ENCODE peak calls at places on chromosomes 16 and 17, in four cellular contexts. D, C, B and L are unnamed samples.

GRCh38 chr16:30899794-30900193 is 3.4 kb downstream of the CTF1 start:
- DNase-seq in B (no peak), C (no peak), D (no peak), L (no peak)

GRCh38 chr17:60169921-60170817 is 20.4 kb downstream of the CA4 start:
- DNase-seq in B (peak; percentile 35), D (no peak), C (no peak), L (no peak)

GRCh38 chr16:70615933-70616332 is 30.4 kb upstream of the IL34 start:
- DNase-seq in D (no peak), C (no peak), B (no peak), L (no peak)

GRCh38 chr16:82043680-82044584 is 8.9 kb downstream of the HSD17B2 start:
- DNase-seq in D (no peak), B (no peak), C (no peak), L (no peak)

GRCh38 chr16:63157818-63158217 is 1121.6 kb upstream of the CDH8 start:
- DNase-seq in D (no peak), C (no peak), B (no peak), L (no peak)

GRCh38 chr16:74446866-74447265 is 25.6 kb upstream of the CLEC18B start:
- DNase-seq in B (no peak), D (no peak), C (no peak), L (no peak)

GRCh38 chr16:19583665-19584300 is 28.3 kb downstream of the VPS35L start:
- DNase-seq in B (peak; percentile 77), D (no peak), C (peak; percentile 63), L (peak; percentile 35)

GRCh38 chr16:69610356-69610755 is 44.6 kb downstream of the NFAT5 start:
- DNase-seq in B (no peak), D (no peak), C (no peak), L (no peak)

GRCh38 chr16:65285128-65286120 is 163.6 kb upstream of the CDH11 start:
- DNase-seq in B (no peak), C (no peak), D (no peak), L (no peak)

GRCh38 chr16:3444032-3444388 is 530 bp downstream of the NAA60 start:
- DNase-seq in D (no peak), C (no peak), B (peak; percentile 72), L (peak; percentile 39)

GRCh38 chr16:26614102-26614864 is 452.4 kb upstream of the C16orf82 start:
- DNase-seq in D (no peak), B (no peak), C (no peak), L (no peak)

GRCh38 chr16:85479972-85480726 is 133.0 kb upstream of the GSE1 start:
- DNase-seq in C (no peak), D (no peak), B (no peak), L (no peak)

GRCh38 chr17:40598928-40599627 is 33.8 kb upstream of the CCR7 start:
- DNase-seq in D (no peak), B (no peak), C (no peak), L (no peak)

GRCh38 chr17:58284613-58285421 is 4.1 kb upstream of the MPO start:
- DNase-seq in B (no peak), D (no peak), C (no peak), L (no peak)

GRCh38 chr17:69574257-69575197 is 160.0 kb downstream of the MAP2K6 start:
- DNase-seq in C (no peak), B (no peak), D (no peak), L (no peak)

GRCh38 chr17:17682737-17683675 is 1.7 kb downstream of the RAI1 start:
- DNase-seq in D (no peak), B (no peak), C (peak; percentile 73), L (no peak)

GRCh38 chr16:11423315-11424117 is 78.3 kb downstream of the RMI2 start:
- DNase-seq in C (no peak), D (no peak), B (no peak), L (no peak)

GRCh38 chr16:35295856-35296255 is 1836.4 kb downstream of the TP53TG3F start:
- DNase-seq in C (no peak), D (no peak), B (no peak), L (no peak)

GRCh38 chr16:27369806-27370205 is 32.2 kb upstream of the IL21R start:
- DNase-seq in C (no peak), B (peak; percentile 43), D (no peak), L (no peak)

GRCh38 chr17:72259977-72260376 is 139.2 kb downstream of the SOX9 start:
- DNase-seq in D (no peak), C (no peak), B (no peak), L (no peak)

GRCh38 chr16:32116080-32116479 is 137.0 kb upstream of the TP53TG3D start:
- DNase-seq in D (no peak), C (peak; percentile 12), B (no peak), L (no peak)

GRCh38 chr16:63361032-63361624 is 1324.9 kb upstream of the CDH8 start:
- DNase-seq in C (peak; percentile 36), D (peak; percentile 15), B (peak; percentile 46), L (peak; percentile 15)

GRCh38 chr16:27748868-27749546 is 199.1 kb downstream of the KATNIP start:
- DNase-seq in C (peak; percentile 85), D (no peak), B (peak; percentile 25), L (peak; percentile 54)

DNA sequence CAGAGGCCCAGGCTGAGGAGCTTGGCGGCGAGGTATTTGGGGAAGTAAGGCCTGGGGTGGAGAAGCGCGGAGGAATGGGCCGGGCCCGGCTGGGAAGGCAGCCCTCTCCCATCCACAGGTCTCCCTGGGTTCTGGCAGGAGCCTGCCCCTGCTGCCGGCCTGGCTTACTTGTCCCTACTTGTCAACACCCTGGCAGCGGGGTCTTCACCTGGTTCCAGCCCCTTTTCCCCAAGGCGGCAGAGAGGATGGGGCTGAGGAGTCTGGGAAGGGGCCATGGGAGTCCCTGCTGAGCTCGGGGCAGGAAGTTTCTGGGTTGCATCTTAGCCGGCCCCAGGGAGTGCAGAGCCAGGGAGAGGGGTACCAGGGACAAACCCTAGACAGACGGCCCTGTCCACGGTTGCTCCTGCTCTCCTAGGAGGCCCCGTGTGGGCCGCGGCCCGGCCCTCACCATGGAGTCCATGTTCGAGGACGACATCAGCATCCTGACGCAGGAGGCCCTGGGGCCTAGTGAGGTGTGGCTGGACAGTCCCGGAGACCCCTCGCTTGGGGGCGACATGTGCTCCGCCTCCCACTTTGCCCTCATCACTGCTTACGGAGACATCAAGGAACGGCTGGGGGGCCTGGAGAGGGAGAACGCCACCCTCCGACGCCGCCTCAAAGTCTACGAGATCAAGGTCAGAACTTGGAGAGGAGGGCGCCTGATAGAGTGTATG is 1.9 kb downstream of the TBKBP1 start:
- DNase-seq in C (no peak), B (no peak), D (no peak), L (no peak)
- TF ChIP-seq TCF7L2 in C (no peak), B (no peak), D (no peak), L (no peak)

GRCh38 chr17:78675836-78676235 is 98.6 kb upstream of the DNAH17 start:
- DNase-seq in B (no peak), D (no peak), C (no peak), L (no peak)
- TF ChIP-seq TCF7L2 in B (no peak), D (no peak), C (no peak), L (no peak)

GRCh38 chr16:4981473-4981872 is 23.3 kb downstream of the SEC14L5 start:
- DNase-seq in B (no peak), D (no peak), C (no peak), L (no peak)
- TF ChIP-seq TCF7L2 in B (no peak), D (no peak), C (no peak), L (no peak)

GRCh38 chr17:75931062-75931461 is 9.8 kb downstream of the FBF1 start:
- DNase-seq in C (no peak), D (no peak), B (no peak), L (no peak)

GRCh38 chr17:75925103-75925502 is 15.7 kb downstream of the FBF1 start:
- DNase-seq in C (no peak), B (no peak), D (no peak), L (no peak)

GRCh38 chr17:75922963-75923874 is 17.6 kb downstream of the FBF1 start:
- DNase-seq in B (no peak), D (no peak), C (no peak), L (no peak)

GRCh38 chr17:75925912-75926311 is 14.9 kb downstream of the FBF1 start:
- DNase-seq in B (no peak), C (no peak), D (no peak), L (no peak)

DNA sequence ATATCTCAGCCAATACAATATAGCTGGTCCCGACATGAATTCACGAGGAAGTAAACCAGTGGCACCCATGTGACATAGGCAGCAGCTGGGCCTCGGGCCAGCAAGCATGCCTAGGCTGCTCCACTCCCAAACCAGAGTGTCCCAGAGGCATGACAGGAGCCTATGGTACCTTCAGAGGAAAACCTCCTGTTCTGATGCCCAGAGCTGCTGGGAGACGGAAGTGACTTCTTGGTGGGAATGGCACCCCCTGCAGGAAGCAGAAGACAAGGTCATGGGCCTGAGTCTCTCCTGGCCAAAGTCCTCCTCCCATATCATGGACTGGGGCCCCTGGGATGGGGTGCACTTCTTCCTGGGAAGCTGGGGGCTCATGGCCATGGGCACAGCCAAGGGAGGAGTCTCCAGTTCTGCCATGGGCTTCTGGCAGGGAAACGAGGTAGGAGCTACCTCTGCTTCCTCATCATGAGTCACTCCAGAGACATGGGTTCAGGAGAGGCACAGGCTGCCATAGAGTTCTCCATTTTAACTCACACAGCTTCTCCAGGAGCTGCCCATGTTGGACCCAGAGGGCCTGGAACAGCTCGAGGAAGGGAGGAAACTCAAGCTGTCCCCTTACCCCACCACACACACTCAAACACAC is 13.4 kb downstream of the FBF1 start:
- DNase-seq in B (peak; percentile 52), C (peak; percentile 68), D (no peak), L (peak; percentile 46)
- TF ChIP-seq TCF7L2 in B (no peak), C (no peak), D (no peak), L (no peak)

GRCh38 chr16:88871730-88872416 is 5.4 kb upstream of the PABPN1L start:
- DNase-seq in C (no peak), B (no peak), D (no peak), L (no peak)

GRCh38 chr16:88871349-88871702 is 4.9 kb upstream of the PABPN1L start:
- DNase-seq in B (no peak), D (no peak), C (peak; percentile 52), L (no peak)

GRCh38 chr16:88874938-88875599 is 8.6 kb upstream of the PABPN1L start:
- DNase-seq in D (no peak), B (no peak), C (no peak), L (no peak)

GRCh38 chr16:88870608-88871348 is 4.3 kb upstream of the PABPN1L start:
- DNase-seq in C (peak; percentile 45), D (no peak), B (no peak), L (no peak)

GRCh38 chr16:88872650-88873331 is 6.3 kb upstream of the PABPN1L start:
- DNase-seq in C (peak; percentile 36), B (no peak), D (no peak), L (no peak)
- TF ChIP-seq TCF7L2 in C (no peak), B (no peak), D (no peak), L (no peak)

GRCh38 chr16:2088759-2089358 is 41.1 kb downstream of the TSC2 start:
- DNase-seq in D (no peak), B (no peak), C (no peak), L (no peak)

GRCh38 chr16:2086812-2087425 is 39.1 kb downstream of the TSC2 start:
- DNase-seq in B (no peak), C (no peak), D (no peak), L (no peak)

GRCh38 chr16:2088192-2088631 is 40.4 kb downstream of the TSC2 start:
- DNase-seq in C (no peak), B (no peak), D (no peak), L (no peak)

GRCh38 chr16:2086136-2086742 is 38.5 kb downstream of the TSC2 start:
- DNase-seq in B (no peak), C (no peak), D (no peak), L (no peak)

GRCh38 chr16:2087426-2088191 is 39.8 kb downstream of the TSC2 start:
- DNase-seq in C (no peak), D (no peak), B (no peak), L (no peak)
- TF ChIP-seq TCF7L2 in C (no peak), D (no peak), B (no peak), L (no peak)

GRCh38 chr17:45749831-45750335 is 34.2 kb upstream of the CRHR1 start:
- DNase-seq in B (no peak), D (no peak), C (no peak), L (no peak)
- TF ChIP-seq TCF7L2 in B (no peak), D (no peak), C (no peak), L (no peak)